ENCODE peak calls at places on chromosomes 6 and 20, in ten cellular contexts. One of them, this sample, is unnamed.

GRCh38 chr6:131062245-131063027 is 609 bp downstream of the EPB41L2 start:
- DNase-seq in BE2C: peak
- DNase-seq in upper lobe of right lung: peak
- DNase-seq in cardiac fibroblast: no peak
- DNase-seq in left ventricle myocardium inferior: no peak
- DNase-seq in Calu3: no peak
- DNase-seq in WERI-Rb-1: peak
- DNase-seq in osteocyte: no peak
- DNase-seq in epithelial cell of proximal tubule: no peak
- DNase-seq in neural progenitor cell: peak
- DNase-seq in this sample: no peak

GRCh38 chr6:156992396-156992795 is 215.2 kb downstream of the ARID1B start:
- DNase-seq in upper lobe of right lung: no peak
- DNase-seq in WERI-Rb-1: no peak
- DNase-seq in epithelial cell of proximal tubule: no peak
- DNase-seq in left ventricle myocardium inferior: peak
- DNase-seq in neural progenitor cell: no peak
- DNase-seq in Calu3: peak
- DNase-seq in osteocyte: no peak
- DNase-seq in BE2C: peak
- DNase-seq in cardiac fibroblast: peak
- DNase-seq in this sample: no peak

GRCh38 chr6:93272201-93272600 is 147.2 kb downstream of the EPHA7 start:
- DNase-seq in BE2C: no peak
- DNase-seq in left ventricle myocardium inferior: no peak
- DNase-seq in Calu3: no peak
- DNase-seq in epithelial cell of proximal tubule: no peak
- DNase-seq in neural progenitor cell: peak
- DNase-seq in WERI-Rb-1: no peak
- DNase-seq in osteocyte: no peak
- DNase-seq in cardiac fibroblast: no peak
- DNase-seq in upper lobe of right lung: no peak
- DNase-seq in this sample: no peak

GRCh38 chr20:33704197-33704924 is 15.7 kb downstream of the PXMP4 start:
- DNase-seq in WERI-Rb-1: no peak
- DNase-seq in Calu3: no peak
- DNase-seq in cardiac fibroblast: no peak
- DNase-seq in epithelial cell of proximal tubule: no peak
- DNase-seq in neural progenitor cell: no peak
- DNase-seq in BE2C: no peak
- DNase-seq in osteocyte: no peak
- DNase-seq in upper lobe of right lung: no peak
- DNase-seq in left ventricle myocardium inferior: no peak
- DNase-seq in this sample: no peak

GRCh38 chr20:10594286-10594868 is 79.4 kb downstream of the JAG1 start:
- DNase-seq in osteocyte: no peak
- DNase-seq in WERI-Rb-1: no peak
- DNase-seq in upper lobe of right lung: no peak
- DNase-seq in cardiac fibroblast: no peak
- DNase-seq in left ventricle myocardium inferior: no peak
- DNase-seq in Calu3: no peak
- DNase-seq in BE2C: no peak
- DNase-seq in epithelial cell of proximal tubule: no peak
- DNase-seq in neural progenitor cell: no peak
- DNase-seq in this sample: no peak

GRCh38 chr6:19413323-19413722 is 423.8 kb upstream of the ID4 start:
- DNase-seq in BE2C: no peak
- DNase-seq in osteocyte: no peak
- DNase-seq in Calu3: peak
- DNase-seq in cardiac fibroblast: peak
- DNase-seq in left ventricle myocardium inferior: no peak
- DNase-seq in neural progenitor cell: no peak
- DNase-seq in WERI-Rb-1: no peak
- DNase-seq in upper lobe of right lung: no peak
- DNase-seq in epithelial cell of proximal tubule: no peak
- DNase-seq in this sample: no peak

GRCh38 chr6:99359800-99360199 is 10.3 kb upstream of the FAXC start:
- DNase-seq in cardiac fibroblast: no peak
- DNase-seq in epithelial cell of proximal tubule: no peak
- DNase-seq in Calu3: no peak
- DNase-seq in upper lobe of right lung: no peak
- DNase-seq in neural progenitor cell: no peak
- DNase-seq in BE2C: no peak
- DNase-seq in left ventricle myocardium inferior: no peak
- DNase-seq in WERI-Rb-1: no peak
- DNase-seq in osteocyte: no peak
- DNase-seq in this sample: no peak

GRCh38 chr20:7496394-7497111 is 443.7 kb downstream of the HAO1 start:
- DNase-seq in left ventricle myocardium inferior: no peak
- DNase-seq in upper lobe of right lung: no peak
- DNase-seq in BE2C: no peak
- DNase-seq in epithelial cell of proximal tubule: no peak
- DNase-seq in osteocyte: no peak
- DNase-seq in WERI-Rb-1: no peak
- DNase-seq in Calu3: no peak
- DNase-seq in cardiac fibroblast: peak
- DNase-seq in neural progenitor cell: no peak
- DNase-seq in this sample: no peak

GRCh38 chr6:158149641-158150040 is 18.4 kb downstream of the SERAC1 start:
- DNase-seq in neural progenitor cell: no peak
- DNase-seq in BE2C: no peak
- DNase-seq in upper lobe of right lung: no peak
- DNase-seq in osteocyte: no peak
- DNase-seq in WERI-Rb-1: no peak
- DNase-seq in cardiac fibroblast: peak
- DNase-seq in Calu3: no peak
- DNase-seq in left ventricle myocardium inferior: no peak
- DNase-seq in epithelial cell of proximal tubule: no peak
- DNase-seq in this sample: no peak

GRCh38 chr6:170034294-170034693 is 256.6 kb downstream of the DLL1 start:
- DNase-seq in left ventricle myocardium inferior: no peak
- DNase-seq in cardiac fibroblast: no peak
- DNase-seq in BE2C: peak
- DNase-seq in upper lobe of right lung: peak
- DNase-seq in neural progenitor cell: no peak
- DNase-seq in Calu3: no peak
- DNase-seq in epithelial cell of proximal tubule: no peak
- DNase-seq in WERI-Rb-1: no peak
- DNase-seq in osteocyte: no peak
- DNase-seq in this sample: peak

GRCh38 chr6:139679516-139680179 is 305.2 kb upstream of the CITED2 start:
- DNase-seq in Calu3: no peak
- DNase-seq in neural progenitor cell: no peak
- DNase-seq in osteocyte: no peak
- DNase-seq in cardiac fibroblast: peak
- DNase-seq in BE2C: no peak
- DNase-seq in epithelial cell of proximal tubule: no peak
- DNase-seq in WERI-Rb-1: no peak
- DNase-seq in upper lobe of right lung: no peak
- DNase-seq in left ventricle myocardium inferior: no peak
- DNase-seq in this sample: no peak

GRCh38 chr6:157121897-157122296 is 201.4 kb downstream of the TMEM242 start:
- DNase-seq in WERI-Rb-1: no peak
- DNase-seq in cardiac fibroblast: no peak
- DNase-seq in osteocyte: no peak
- DNase-seq in left ventricle myocardium inferior: no peak
- DNase-seq in Calu3: no peak
- DNase-seq in neural progenitor cell: no peak
- DNase-seq in BE2C: no peak
- DNase-seq in epithelial cell of proximal tubule: no peak
- DNase-seq in upper lobe of right lung: no peak
- DNase-seq in this sample: no peak

GRCh38 chr20:55678126-55678525 is 327.2 kb downstream of the CBLN4 start:
- DNase-seq in upper lobe of right lung: no peak
- DNase-seq in neural progenitor cell: no peak
- DNase-seq in BE2C: peak
- DNase-seq in left ventricle myocardium inferior: no peak
- DNase-seq in osteocyte: no peak
- DNase-seq in epithelial cell of proximal tubule: no peak
- DNase-seq in cardiac fibroblast: no peak
- DNase-seq in WERI-Rb-1: no peak
- DNase-seq in Calu3: no peak
- DNase-seq in this sample: no peak

GRCh38 chr20:55678970-55679667 is 326.2 kb downstream of the CBLN4 start:
- DNase-seq in osteocyte: no peak
- DNase-seq in WERI-Rb-1: no peak
- DNase-seq in BE2C: no peak
- DNase-seq in left ventricle myocardium inferior: no peak
- DNase-seq in cardiac fibroblast: no peak
- DNase-seq in upper lobe of right lung: no peak
- DNase-seq in epithelial cell of proximal tubule: no peak
- DNase-seq in Calu3: no peak
- DNase-seq in neural progenitor cell: no peak
- DNase-seq in this sample: no peak

GRCh38 chr20:55676097-55676496 is 329.2 kb downstream of the CBLN4 start:
- DNase-seq in osteocyte: no peak
- DNase-seq in cardiac fibroblast: no peak
- DNase-seq in BE2C: no peak
- DNase-seq in left ventricle myocardium inferior: no peak
- DNase-seq in Calu3: no peak
- DNase-seq in epithelial cell of proximal tubule: no peak
- DNase-seq in upper lobe of right lung: no peak
- DNase-seq in WERI-Rb-1: no peak
- DNase-seq in neural progenitor cell: no peak
- DNase-seq in this sample: no peak
- TF ChIP-seq CTCF in osteocyte: no peak
- TF ChIP-seq CTCF in cardiac fibroblast: no peak
- TF ChIP-seq CTCF in BE2C: no peak
- TF ChIP-seq CTCF in left ventricle myocardium inferior: no peak
- TF ChIP-seq CTCF in Calu3: no peak
- TF ChIP-seq CTCF in epithelial cell of proximal tubule: no peak
- TF ChIP-seq CTCF in upper lobe of right lung: no peak
- TF ChIP-seq CTCF in WERI-Rb-1: no peak
- TF ChIP-seq CTCF in neural progenitor cell: no peak
- TF ChIP-seq CTCF in this sample: no peak

GRCh38 chr6:74137910-74138309 is 441.9 kb downstream of the CD109 start:
- DNase-seq in Calu3: peak
- DNase-seq in upper lobe of right lung: no peak
- DNase-seq in BE2C: no peak
- DNase-seq in epithelial cell of proximal tubule: peak
- DNase-seq in neural progenitor cell: no peak
- DNase-seq in osteocyte: no peak
- DNase-seq in WERI-Rb-1: no peak
- DNase-seq in left ventricle myocardium inferior: no peak
- DNase-seq in cardiac fibroblast: peak
- DNase-seq in this sample: no peak
- TF ChIP-seq CTCF in Calu3: no peak
- TF ChIP-seq CTCF in upper lobe of right lung: no peak
- TF ChIP-seq CTCF in BE2C: no peak
- TF ChIP-seq CTCF in epithelial cell of proximal tubule: no peak
- TF ChIP-seq CTCF in neural progenitor cell: no peak
- TF ChIP-seq CTCF in osteocyte: no peak
- TF ChIP-seq CTCF in WERI-Rb-1: no peak
- TF ChIP-seq CTCF in left ventricle myocardium inferior: no peak
- TF ChIP-seq CTCF in cardiac fibroblast: no peak
- TF ChIP-seq CTCF in this sample: no peak

DNA sequence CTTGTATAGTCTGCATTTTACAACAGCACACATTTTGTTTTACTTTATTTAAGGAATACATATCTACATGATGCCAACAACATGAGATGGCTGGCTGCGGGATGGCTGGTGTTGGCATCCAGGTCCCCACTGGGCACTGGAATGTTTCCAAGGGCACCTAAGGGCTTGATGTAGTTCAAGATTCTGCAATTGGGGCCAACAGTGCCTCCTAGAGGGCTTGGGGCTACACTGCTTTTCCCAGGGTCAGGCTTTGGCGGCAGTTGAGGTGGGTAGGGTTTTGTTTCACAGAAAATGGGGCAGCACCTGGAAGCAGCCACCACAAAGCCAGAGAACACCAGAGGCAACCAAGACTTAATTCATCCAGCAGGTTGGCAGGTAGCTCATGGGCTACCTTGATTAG is 202.2 kb upstream of the PRND start:
- DNase-seq in WERI-Rb-1: peak
- DNase-seq in neural progenitor cell: peak
- DNase-seq in osteocyte: no peak
- DNase-seq in upper lobe of right lung: no peak
- DNase-seq in BE2C: no peak
- DNase-seq in left ventricle myocardium inferior: no peak
- DNase-seq in epithelial cell of proximal tubule: no peak
- DNase-seq in cardiac fibroblast: no peak
- DNase-seq in Calu3: peak
- DNase-seq in this sample: peak
- TF ChIP-seq CTCF in WERI-Rb-1: peak
- TF ChIP-seq CTCF in neural progenitor cell: peak
- TF ChIP-seq CTCF in osteocyte: no peak
- TF ChIP-seq CTCF in upper lobe of right lung: peak
- TF ChIP-seq CTCF in BE2C: peak
- TF ChIP-seq CTCF in left ventricle myocardium inferior: peak
- TF ChIP-seq CTCF in epithelial cell of proximal tubule: peak
- TF ChIP-seq CTCF in cardiac fibroblast: peak
- TF ChIP-seq CTCF in Calu3: peak
- TF ChIP-seq CTCF in this sample: peak

GRCh38 chr6:27056615-27057014 is 190.9 kb upstream of the PRSS16 start:
- DNase-seq in upper lobe of right lung: no peak
- DNase-seq in cardiac fibroblast: no peak
- DNase-seq in WERI-Rb-1: no peak
- DNase-seq in neural progenitor cell: no peak
- DNase-seq in epithelial cell of proximal tubule: no peak
- DNase-seq in left ventricle myocardium inferior: no peak
- DNase-seq in BE2C: no peak
- DNase-seq in Calu3: no peak
- DNase-seq in osteocyte: no peak
- DNase-seq in this sample: no peak
- TF ChIP-seq CTCF in upper lobe of right lung: no peak
- TF ChIP-seq CTCF in cardiac fibroblast: no peak
- TF ChIP-seq CTCF in WERI-Rb-1: no peak
- TF ChIP-seq CTCF in neural progenitor cell: no peak
- TF ChIP-seq CTCF in epithelial cell of proximal tubule: no peak
- TF ChIP-seq CTCF in left ventricle myocardium inferior: no peak
- TF ChIP-seq CTCF in BE2C: no peak
- TF ChIP-seq CTCF in Calu3: no peak
- TF ChIP-seq CTCF in osteocyte: no peak
- TF ChIP-seq CTCF in this sample: no peak

DNA sequence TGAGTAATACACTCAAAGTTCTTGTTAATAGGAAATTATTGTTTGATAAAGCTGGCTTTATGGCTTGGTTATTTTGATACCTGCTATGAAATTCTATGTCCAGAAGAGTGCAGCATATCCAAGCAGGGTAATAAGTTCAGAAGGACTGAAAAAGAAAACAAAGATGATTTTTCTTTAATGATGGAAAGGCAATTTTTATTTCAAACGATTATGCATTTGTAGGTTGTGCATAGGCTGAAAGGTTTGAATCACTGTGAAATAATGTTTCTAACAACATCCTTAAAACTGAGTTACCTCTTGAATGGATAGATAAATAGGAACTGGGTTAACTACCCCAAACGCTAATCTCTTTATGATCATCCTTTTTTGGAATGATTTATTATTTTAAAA is 1.4 kb upstream of the MAN1A1 start:
- DNase-seq in BE2C: no peak
- DNase-seq in left ventricle myocardium inferior: no peak
- DNase-seq in upper lobe of right lung: no peak
- DNase-seq in osteocyte: no peak
- DNase-seq in neural progenitor cell: no peak
- DNase-seq in cardiac fibroblast: peak
- DNase-seq in WERI-Rb-1: no peak
- DNase-seq in epithelial cell of proximal tubule: no peak
- DNase-seq in Calu3: no peak
- DNase-seq in this sample: no peak
- TF ChIP-seq CTCF in BE2C: peak
- TF ChIP-seq CTCF in left ventricle myocardium inferior: peak
- TF ChIP-seq CTCF in upper lobe of right lung: peak
- TF ChIP-seq CTCF in osteocyte: peak
- TF ChIP-seq CTCF in neural progenitor cell: peak
- TF ChIP-seq CTCF in cardiac fibroblast: peak
- TF ChIP-seq CTCF in WERI-Rb-1: no peak
- TF ChIP-seq CTCF in epithelial cell of proximal tubule: peak
- TF ChIP-seq CTCF in Calu3: no peak
- TF ChIP-seq CTCF in this sample: peak